ENCODE peak calls at places on chromosomes 2 and 18, in ten cellular contexts. V, T, I, M, N, E, Q, G, P and K are unnamed samples.

GRCh38 chr18:79001001-79001400 is 21.4 kb downstream of the SALL3 start:
- DNase-seq in V (no peak), Q (no peak), E (no peak), T (no peak), I (no peak), N (no peak), G (no peak), P (no peak), M (no peak), K (no peak)

GRCh38 chr2:69779258-69779989 is 37.5 kb downstream of the ANXA4 start:
- DNase-seq in I (peak), N (peak), G (no peak), Q (no peak), V (no peak), T (no peak), M (no peak), P (no peak), E (peak), K (peak)

GRCh38 chr2:237590272-237591020 is at the start of gene RAB17:
- DNase-seq in P (no peak), E (peak), M (peak), N (no peak), T (peak), Q (no peak), V (peak), I (no peak), G (no peak), K (peak)

GRCh38 chr2:219289537-219290361 is 10.6 kb downstream of the DNAJB2 start:
- DNase-seq in Q (peak), M (peak), T (no peak), N (no peak), E (peak), P (peak), V (no peak), I (peak), G (peak), K (no peak)

GRCh38 chr2:211391206-211391605 is 834.8 kb downstream of the CPS1 start:
- DNase-seq in G (no peak), N (peak), Q (no peak), T (no peak), M (no peak), P (no peak), E (no peak), I (no peak), V (no peak), K (no peak)

GRCh38 chr2:165055081-165055879 is 100.0 kb upstream of the SLC38A11 start:
- DNase-seq in G (no peak), I (no peak), Q (no peak), E (peak), T (no peak), V (no peak), P (no peak), M (no peak), N (no peak), K (no peak)

GRCh38 chr2:180690611-180691010 is 289.8 kb upstream of the UBE2E3 start:
- DNase-seq in I (peak), T (no peak), Q (peak), V (no peak), P (no peak), E (peak), G (no peak), M (no peak), N (no peak), K (peak)

GRCh38 chr2:70656421-70657010 is 102.9 kb upstream of the TGFA start:
- DNase-seq in V (no peak), G (no peak), Q (no peak), E (no peak), P (no peak), M (no peak), I (no peak), N (no peak), T (no peak), K (no peak)

GRCh38 chr18:67463829-67464228 is 52.7 kb downstream of the DSEL start:
- DNase-seq in V (no peak), G (no peak), E (no peak), M (no peak), P (no peak), T (no peak), N (no peak), Q (no peak), I (peak), K (no peak)

GRCh38 chr2:50591642-50592041 is 440.3 kb downstream of the NRXN1 start:
- DNase-seq in N (no peak), I (no peak), V (peak), Q (no peak), E (peak), P (peak), G (no peak), T (no peak), M (no peak), K (no peak)

GRCh38 chr2:99971326-99971965 is 170.9 kb downstream of the AFF3 start:
- DNase-seq in I (peak), P (no peak), M (no peak), Q (no peak), G (no peak), V (no peak), N (no peak), E (no peak), T (no peak), K (no peak)

GRCh38 chr2:31380243-31380642 is 34.3 kb downstream of the XDH start:
- DNase-seq in I (no peak), V (no peak), E (no peak), M (no peak), T (no peak), G (no peak), N (no peak), P (no peak), Q (no peak), K (no peak)

GRCh38 chr18:27143580-27144287 is 41.4 kb downstream of the CHST9 start:
- DNase-seq in N (no peak), P (no peak), T (no peak), M (no peak), E (no peak), V (peak), Q (no peak), G (no peak), I (no peak), K (no peak)

GRCh38 chr2:42230891-42231290 is 61.7 kb downstream of the EML4 start:
- DNase-seq in M (no peak), Q (no peak), P (no peak), T (no peak), G (no peak), I (no peak), E (peak), N (no peak), V (no peak), K (no peak)

GRCh38 chr2:7405861-7406715 is 488.9 kb downstream of the RNF144A start:
- DNase-seq in T (no peak), I (no peak), N (no peak), P (peak), V (no peak), E (no peak), M (no peak), Q (no peak), G (no peak), K (no peak)

GRCh38 chr2:139155991-139156390 is 375.8 kb upstream of the NXPH2 start:
- DNase-seq in V (no peak), P (no peak), G (no peak), Q (no peak), I (no peak), T (no peak), E (no peak), M (no peak), N (no peak), K (no peak)

GRCh38 chr2:201827621-201828020 is 21.3 kb downstream of the CDK15 start:
- DNase-seq in E (peak), Q (no peak), I (peak), G (no peak), M (no peak), P (no peak), V (no peak), N (no peak), T (no peak), K (no peak)

GRCh38 chr2:126886906-126887280 is 11.8 kb upstream of the TEX51 start:
- DNase-seq in I (no peak), E (no peak), N (no peak), M (no peak), Q (no peak), G (no peak), P (no peak), V (no peak), T (no peak), K (no peak)

GRCh38 chr2:44244135-44244871 is 31.0 kb upstream of the SLC3A1 start:
- DNase-seq in T (peak), V (peak), I (peak), G (peak), N (peak), E (peak), Q (peak), P (peak), M (no peak), K (peak)
- TF ChIP-seq CTCF in T (peak), V (peak), I (peak), G (peak), N (peak), E (peak), Q (peak), P (peak), M (peak), K (peak)

GRCh38 chr2:173496746-173497145 is 142.1 kb downstream of the CDCA7 start:
- DNase-seq in I (peak), G (peak), M (no peak), E (peak), Q (peak), T (no peak), N (no peak), V (no peak), P (no peak), K (no peak)

GRCh38 chr2:173488861-173489260 is 134.2 kb downstream of the CDCA7 start:
- DNase-seq in P (no peak), G (no peak), E (no peak), I (no peak), V (no peak), Q (no peak), M (no peak), N (no peak), T (no peak), K (no peak)

DNA sequence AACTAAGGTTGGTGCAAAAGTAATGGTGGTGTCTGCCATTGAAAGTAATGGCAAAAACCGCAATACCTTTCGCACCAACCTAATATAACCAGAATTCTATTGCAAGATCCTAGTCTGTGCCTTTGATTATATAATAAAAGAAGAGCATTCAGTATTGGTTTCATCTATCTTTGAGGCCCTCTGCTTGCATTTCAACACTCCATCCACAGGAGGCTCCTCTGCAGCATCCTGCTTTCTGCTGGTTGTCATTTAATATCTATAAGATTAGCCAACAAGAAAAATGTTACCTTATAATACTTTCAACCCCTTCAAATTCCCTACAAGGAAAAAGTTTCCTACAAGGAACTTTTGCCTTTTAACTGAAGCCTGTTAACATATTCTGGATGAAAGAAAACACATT is 139.2 kb downstream of the CDCA7 start:
- DNase-seq in I (no peak), N (no peak), Q (peak), V (no peak), P (no peak), G (no peak), M (no peak), T (no peak), E (no peak), K (no peak)
- TF ChIP-seq CTCF in I (peak), N (no peak), Q (no peak), V (no peak), P (no peak), G (peak), M (no peak), T (no peak), E (peak), K (peak)

GRCh38 chr2:142670362-142670761 is 207.1 kb upstream of the KYNU start:
- DNase-seq in M (no peak), T (no peak), G (no peak), E (no peak), P (no peak), I (no peak), V (no peak), N (no peak), Q (no peak), K (no peak)
- TF ChIP-seq CTCF in M (no peak), T (no peak), G (no peak), E (no peak), P (no peak), I (no peak), V (no peak), N (no peak), Q (no peak), K (no peak)

GRCh38 chr2:74142340-74142739 is 5.4 kb downstream of the BOLA3 start:
- DNase-seq in G (no peak), N (peak), M (no peak), T (no peak), I (peak), P (no peak), E (no peak), Q (no peak), V (no peak), K (no peak)
- TF ChIP-seq CTCF in G (no peak), N (peak), M (no peak), T (no peak), I (peak), P (no peak), E (no peak), Q (no peak), V (no peak), K (peak)

GRCh38 chr2:9770308-9771100 is 72.8 kb upstream of the TAF1B start:
- DNase-seq in P (peak), N (peak), V (no peak), T (no peak), I (peak), M (no peak), Q (peak), G (peak), E (peak), K (no peak)

GRCh38 chr2:9770006-9770307 is 73.3 kb upstream of the TAF1B start:
- DNase-seq in E (no peak), Q (no peak), T (no peak), P (no peak), M (no peak), V (no peak), I (no peak), N (no peak), G (no peak), K (no peak)

GRCh38 chr2:9769171-9770005 is 73.9 kb upstream of the TAF1B start:
- DNase-seq in Q (no peak), E (no peak), G (no peak), N (peak), V (peak), P (peak), I (no peak), T (no peak), M (no peak), K (no peak)

GRCh38 chr2:9767656-9768281 is 75.5 kb upstream of the TAF1B start:
- DNase-seq in T (no peak), M (peak), P (no peak), N (no peak), Q (no peak), V (no peak), E (no peak), I (no peak), G (no peak), K (no peak)

DNA sequence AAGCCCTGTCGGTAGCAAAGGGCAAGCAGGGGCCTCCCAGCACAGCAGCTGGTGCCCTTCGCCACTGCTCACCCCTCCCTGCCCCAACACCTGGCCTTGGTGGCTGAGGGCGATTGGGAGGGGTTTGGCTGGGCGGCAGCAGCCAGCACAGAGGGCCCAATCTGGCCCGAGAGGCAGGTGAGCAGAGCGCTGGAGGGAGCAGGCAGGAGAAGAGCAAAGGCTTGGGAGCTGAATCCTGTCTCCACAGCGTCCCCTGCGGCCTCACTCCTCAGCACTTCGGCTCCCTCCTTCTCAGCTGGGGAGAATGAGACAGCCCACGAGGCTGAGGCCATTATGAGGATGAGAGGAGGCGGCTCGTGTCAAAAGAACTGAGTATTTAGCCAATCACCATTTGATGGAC is 74.9 kb upstream of the TAF1B start:
- DNase-seq in G (no peak), P (no peak), V (peak), Q (no peak), N (peak), M (peak), I (no peak), T (no peak), E (no peak), K (no peak)
- TF ChIP-seq CTCF in G (no peak), P (no peak), V (peak), Q (no peak), N (peak), M (no peak), I (no peak), T (no peak), E (no peak), K (peak)